ENCODE peak calls at places on chromosomes 4 and X, in nine cellular contexts. Z, P, D, I, S, R, Q, G and A are unnamed samples.

GRCh38 chr4:170666909-170667308 is 577.2 kb upstream of the AADAT start:
- DNase-seq in Z (no peak), P (no peak), D (no peak), I (no peak), S (no peak), R (no peak), Q (no peak), G (no peak), A (no peak)

GRCh38 chrX:46327229-46328081 is 217.8 kb downstream of the ZNF674 start:
- DNase-seq in Z (no peak), P (peak; percentile 5), D (peak; percentile 76), I (no peak), S (peak; percentile 31), R (peak; percentile 88), Q (no peak), G (peak; percentile 52), A (no peak)

GRCh38 chr4:19438228-19438627 is 813.5 kb upstream of the SLIT2 start:
- DNase-seq in Z (no peak), P (no peak), D (no peak), I (no peak), S (peak; percentile 6), R (peak; percentile 39), Q (no peak), G (no peak), A (no peak)

GRCh38 chr4:158858410-158859189 is 89.8 kb downstream of the FNIP2 start:
- DNase-seq in Z (no peak), P (peak; percentile 62), D (no peak), I (no peak), S (peak; percentile 23), R (peak; percentile 58), Q (no peak), G (no peak), A (no peak)

GRCh38 chr4:61716437-61716836 is 516.3 kb downstream of the ADGRL3 start:
- DNase-seq in Z (no peak), P (no peak), D (no peak), I (no peak), S (no peak), R (no peak), Q (no peak), G (no peak), A (no peak)

GRCh38 chr4:78971326-78971725 is 32.1 kb upstream of the PAQR3 start:
- DNase-seq in Z (no peak), P (no peak), D (no peak), I (no peak), S (no peak), R (no peak), Q (no peak), G (no peak), A (no peak)

GRCh38 chrX:14032383-14032782 is 2.7 kb upstream of the GEMIN8 start:
- DNase-seq in Z (peak; percentile 43), P (peak; percentile 34), D (no peak), I (no peak), S (no peak), R (peak; percentile 51), Q (no peak), G (peak; percentile 78), A (no peak)

GRCh38 chr4:156523492-156523891 is 448.1 kb downstream of the PDGFC start:
- DNase-seq in Z (no peak), P (no peak), D (no peak), I (no peak), S (no peak), R (no peak), Q (no peak), G (no peak), A (no peak)

GRCh38 chr4:173529505-173530325 is at the start of gene HAND2:
- DNase-seq in Z (no peak), P (no peak), D (no peak), I (peak; percentile 48), S (no peak), R (no peak), Q (no peak), G (no peak), A (no peak)

GRCh38 chrX:51878056-51878455 is 15.4 kb upstream of the MAGED1 start:
- DNase-seq in Z (no peak), P (no peak), D (no peak), I (no peak), S (no peak), R (no peak), Q (no peak), G (no peak), A (no peak)

GRCh38 chrX:111634823-111635410 is 46.1 kb upstream of the ALG13 start:
- DNase-seq in Z (no peak), P (no peak), D (no peak), I (no peak), S (no peak), R (peak; percentile 47), Q (no peak), G (no peak), A (no peak)

GRCh38 chrX:119726900-119727555 is 31.4 kb upstream of the SOWAHD start:
- DNase-seq in Z (peak; percentile 0), P (no peak), D (no peak), I (no peak), S (no peak), R (peak; percentile 8), Q (no peak), G (no peak), A (no peak)

GRCh38 chrX:43953218-43953617 is 20.0 kb downstream of the NDP start:
- DNase-seq in Z (no peak), P (no peak), D (no peak), I (no peak), S (peak; percentile 84), R (peak; percentile 10), Q (no peak), G (no peak), A (no peak)

GRCh38 chr4:154961263-154961662 is 180.2 kb downstream of the RBM46 start:
- DNase-seq in Z (no peak), P (no peak), D (no peak), I (no peak), S (no peak), R (no peak), Q (peak; percentile 33), G (no peak), A (no peak)

GRCh38 chr4:106529348-106530033 is 160.9 kb upstream of the GIMD1 start:
- DNase-seq in Z (no peak), P (peak; percentile 16), D (peak; percentile 35), I (no peak), S (peak; percentile 66), R (peak; percentile 65), Q (no peak), G (no peak), A (no peak)

GRCh38 chr4:35559559-35560365 is 684.6 kb downstream of the ARAP2 start:
- DNase-seq in Z (no peak), P (no peak), D (peak; percentile 10), I (no peak), S (no peak), R (peak; percentile 3), Q (no peak), G (no peak), A (no peak)

DNA sequence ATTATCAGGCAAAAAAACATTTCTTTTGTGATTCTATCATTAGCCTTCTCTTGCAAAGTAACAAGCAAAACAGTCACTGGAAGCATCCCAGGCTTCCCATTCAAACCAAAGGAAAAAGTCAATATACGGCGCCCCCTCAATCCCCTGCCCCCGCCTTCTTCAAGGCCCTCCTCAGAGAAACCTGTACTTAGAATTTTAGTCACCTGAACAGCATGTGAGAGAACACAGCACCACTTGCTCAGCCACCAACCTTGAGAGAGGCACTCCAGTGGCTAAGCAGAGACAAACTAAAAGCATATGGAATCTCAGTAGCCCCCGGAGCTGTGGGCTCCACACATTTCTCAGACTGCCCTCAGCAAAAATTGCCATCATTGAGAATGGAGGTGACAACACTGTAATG is 25.2 kb downstream of the LEF1 start:
- DNase-seq in Z (no peak), P (no peak), D (no peak), I (no peak), S (no peak), R (no peak), Q (no peak), G (no peak), A (no peak)
- TF ChIP-seq CTCF in Z (no peak), P (no peak), D (no peak), I (no peak), S (no peak), R (no peak), Q (no peak), G (no peak), A (no peak)

GRCh38 chr4:140637836-140638235 is 69.1 kb upstream of the UCP1 start:
- DNase-seq in Z (no peak), P (no peak), D (peak; percentile 35), I (no peak), S (no peak), R (peak; percentile 57), Q (no peak), G (peak; percentile 70), A (no peak)
- TF ChIP-seq CTCF in Z (no peak), P (peak; percentile 58), D (peak; percentile 65), I (peak; percentile 13), S (peak; percentile 22), R (peak; percentile 56), Q (peak; percentile 66), G (peak; percentile 49), A (no peak)

GRCh38 chr4:24915121-24915922 is 2.5 kb upstream of the CCDC149 start:
- DNase-seq in Z (no peak), P (no peak), D (no peak), I (no peak), S (no peak), R (peak; percentile 27), Q (no peak), G (no peak), A (no peak)
- TF ChIP-seq CTCF in Z (no peak), P (peak; percentile 44), D (peak; percentile 7), I (no peak), S (no peak), R (peak; percentile 21), Q (no peak), G (no peak), A (no peak)

GRCh38 chr4:150960818-150961217 is 54.3 kb downstream of the LRBA start:
- DNase-seq in Z (no peak), P (peak; percentile 56), D (no peak), I (no peak), S (no peak), R (peak; percentile 70), Q (peak; percentile 21), G (no peak), A (no peak)
- TF ChIP-seq CTCF in Z (peak; percentile 19), P (peak; percentile 84), D (peak; percentile 5), I (no peak), S (peak; percentile 32), R (peak; percentile 74), Q (peak; percentile 50), G (peak; percentile 34), A (no peak)

GRCh38 chr4:29966386-29966785 is 753.8 kb upstream of the PCDH7 start:
- DNase-seq in Z (no peak), P (no peak), D (no peak), I (no peak), S (no peak), R (no peak), Q (no peak), G (no peak), A (no peak)

GRCh38 chr4:29972121-29972520 is 748.0 kb upstream of the PCDH7 start:
- DNase-seq in Z (no peak), P (no peak), D (no peak), I (no peak), S (peak; percentile 0), R (peak; percentile 15), Q (no peak), G (no peak), A (no peak)

GRCh38 chr4:29970626-29971025 is 749.5 kb upstream of the PCDH7 start:
- DNase-seq in Z (no peak), P (no peak), D (peak; percentile 37), I (no peak), S (no peak), R (peak; percentile 56), Q (no peak), G (no peak), A (no peak)
- TF ChIP-seq CTCF in Z (no peak), P (peak; percentile 52), D (no peak), I (no peak), S (peak; percentile 22), R (peak; percentile 57), Q (no peak), G (no peak), A (no peak)